ENCODE peak calls at places on chromosomes 1 and 21, in seven cellular contexts. One of them, this sample, is unnamed. For H3K4me1, the result is how much of the 10 kb centered on the place peaks cover.

GRCh38 chr1:223133824-223134435 is 9.1 kb downstream of the TLR5 start:
- DNase-seq in CD4-positive, CD25-positive, alpha-beta regulatory T cell: peak
- DNase-seq in colonic mucosa: peak
- DNase-seq in CD4-positive, alpha-beta memory T cell: peak
- DNase-seq in fibroblast of lung: peak
- DNase-seq in mammary epithelial cell: peak
- DNase-seq in OCI-LY7: peak
- DNase-seq in this sample: peak

GRCh38 chr1:115495603-115496002 is 146.2 kb upstream of the VANGL1 start:
- DNase-seq in colonic mucosa: no peak
- DNase-seq in mammary epithelial cell: no peak
- DNase-seq in CD4-positive, CD25-positive, alpha-beta regulatory T cell: no peak
- DNase-seq in fibroblast of lung: peak
- DNase-seq in CD4-positive, alpha-beta memory T cell: no peak
- DNase-seq in OCI-LY7: no peak
- DNase-seq in this sample: no peak

GRCh38 chr1:37234941-37235418 is 200.7 kb upstream of the GRIK3 start:
- DNase-seq in OCI-LY7: no peak
- DNase-seq in colonic mucosa: no peak
- DNase-seq in CD4-positive, CD25-positive, alpha-beta regulatory T cell: no peak
- DNase-seq in mammary epithelial cell: no peak
- DNase-seq in fibroblast of lung: no peak
- DNase-seq in CD4-positive, alpha-beta memory T cell: no peak
- DNase-seq in this sample: no peak

GRCh38 chr1:19772053-19772452 is 27.7 kb downstream of the TMCO4 start:
- DNase-seq in OCI-LY7: no peak
- DNase-seq in CD4-positive, CD25-positive, alpha-beta regulatory T cell: no peak
- DNase-seq in CD4-positive, alpha-beta memory T cell: no peak
- DNase-seq in colonic mucosa: no peak
- DNase-seq in mammary epithelial cell: no peak
- DNase-seq in fibroblast of lung: no peak
- DNase-seq in this sample: no peak

GRCh38 chr1:107496002-107496401 is 355.2 kb downstream of the NTNG1 start:
- DNase-seq in CD4-positive, alpha-beta memory T cell: no peak
- DNase-seq in OCI-LY7: no peak
- DNase-seq in colonic mucosa: no peak
- DNase-seq in mammary epithelial cell: no peak
- DNase-seq in CD4-positive, CD25-positive, alpha-beta regulatory T cell: no peak
- DNase-seq in fibroblast of lung: no peak
- DNase-seq in this sample: no peak

GRCh38 chr21:42160111-42160949 is 58.6 kb upstream of the ABCG1 start:
- DNase-seq in mammary epithelial cell: no peak
- DNase-seq in CD4-positive, alpha-beta memory T cell: no peak
- DNase-seq in colonic mucosa: no peak
- DNase-seq in OCI-LY7: no peak
- DNase-seq in fibroblast of lung: no peak
- DNase-seq in CD4-positive, CD25-positive, alpha-beta regulatory T cell: no peak
- DNase-seq in this sample: no peak

GRCh38 chr1:3012511-3013291 is 8.6 kb upstream of the ACTRT2 start:
- DNase-seq in fibroblast of lung: peak
- DNase-seq in CD4-positive, alpha-beta memory T cell: no peak
- DNase-seq in CD4-positive, CD25-positive, alpha-beta regulatory T cell: no peak
- DNase-seq in mammary epithelial cell: no peak
- DNase-seq in colonic mucosa: peak
- DNase-seq in OCI-LY7: peak
- DNase-seq in this sample: no peak

GRCh38 chr21:44293551-44294231 is 6.2 kb upstream of the PFKL start:
- DNase-seq in mammary epithelial cell: no peak
- DNase-seq in CD4-positive, alpha-beta memory T cell: peak
- DNase-seq in CD4-positive, CD25-positive, alpha-beta regulatory T cell: no peak
- DNase-seq in OCI-LY7: no peak
- DNase-seq in fibroblast of lung: no peak
- DNase-seq in colonic mucosa: no peak
- DNase-seq in this sample: no peak

GRCh38 chr1:193242000-193242399 is 55.6 kb upstream of the B3GALT2 start:
- DNase-seq in colonic mucosa: no peak
- DNase-seq in CD4-positive, CD25-positive, alpha-beta regulatory T cell: no peak
- DNase-seq in CD4-positive, alpha-beta memory T cell: no peak
- DNase-seq in OCI-LY7: no peak
- DNase-seq in fibroblast of lung: no peak
- DNase-seq in mammary epithelial cell: no peak
- DNase-seq in this sample: no peak

GRCh38 chr1:22131875-22132486 is 10.9 kb downstream of the WNT4 start:
- DNase-seq in colonic mucosa: peak
- DNase-seq in OCI-LY7: peak
- DNase-seq in CD4-positive, alpha-beta memory T cell: peak
- DNase-seq in CD4-positive, CD25-positive, alpha-beta regulatory T cell: peak
- DNase-seq in fibroblast of lung: no peak
- DNase-seq in mammary epithelial cell: peak
- DNase-seq in this sample: peak

GRCh38 chr1:18001725-18002124 is 105.9 kb upstream of the IGSF21 start:
- DNase-seq in CD4-positive, alpha-beta memory T cell: no peak
- DNase-seq in mammary epithelial cell: no peak
- DNase-seq in OCI-LY7: no peak
- DNase-seq in CD4-positive, CD25-positive, alpha-beta regulatory T cell: no peak
- DNase-seq in colonic mucosa: no peak
- DNase-seq in fibroblast of lung: no peak
- DNase-seq in this sample: no peak

GRCh38 chr1:228478326-228478725 is 8.9 kb upstream of the RNF187 start:
- DNase-seq in CD4-positive, CD25-positive, alpha-beta regulatory T cell: no peak
- DNase-seq in colonic mucosa: no peak
- DNase-seq in fibroblast of lung: no peak
- DNase-seq in mammary epithelial cell: no peak
- DNase-seq in CD4-positive, alpha-beta memory T cell: no peak
- DNase-seq in OCI-LY7: no peak
- DNase-seq in this sample: no peak

GRCh38 chr1:212860713-212861581 is 2.9 kb downstream of the FLVCR1 start:
- DNase-seq in colonic mucosa: no peak
- DNase-seq in mammary epithelial cell: peak
- DNase-seq in CD4-positive, alpha-beta memory T cell: no peak
- DNase-seq in CD4-positive, CD25-positive, alpha-beta regulatory T cell: no peak
- DNase-seq in OCI-LY7: no peak
- DNase-seq in fibroblast of lung: peak
- DNase-seq in this sample: no peak

GRCh38 chr1:235059221-235059620 is 69.4 kb downstream of the TOMM20 start:
- DNase-seq in colonic mucosa: no peak
- DNase-seq in mammary epithelial cell: no peak
- DNase-seq in fibroblast of lung: no peak
- DNase-seq in CD4-positive, CD25-positive, alpha-beta regulatory T cell: no peak
- DNase-seq in CD4-positive, alpha-beta memory T cell: no peak
- DNase-seq in OCI-LY7: no peak
- DNase-seq in this sample: no peak

GRCh38 chr1:235275836-235276235 is 52.1 kb downstream of the ARID4B start:
- DNase-seq in fibroblast of lung: no peak
- DNase-seq in mammary epithelial cell: no peak
- DNase-seq in OCI-LY7: peak
- DNase-seq in CD4-positive, CD25-positive, alpha-beta regulatory T cell: no peak
- DNase-seq in CD4-positive, alpha-beta memory T cell: no peak
- DNase-seq in colonic mucosa: no peak
- DNase-seq in this sample: no peak

GRCh38 chr1:114152211-114153050 is 1.2 kb downstream of the SYT6 start:
- DNase-seq in CD4-positive, alpha-beta memory T cell: peak
- DNase-seq in OCI-LY7: no peak
- DNase-seq in mammary epithelial cell: peak
- DNase-seq in colonic mucosa: no peak
- DNase-seq in CD4-positive, CD25-positive, alpha-beta regulatory T cell: no peak
- DNase-seq in fibroblast of lung: peak
- DNase-seq in this sample: no peak

GRCh38 chr1:183218981-183219621 is 33.0 kb downstream of the LAMC2 start:
- DNase-seq in fibroblast of lung: no peak
- DNase-seq in CD4-positive, CD25-positive, alpha-beta regulatory T cell: no peak
- DNase-seq in colonic mucosa: peak
- DNase-seq in mammary epithelial cell: no peak
- DNase-seq in OCI-LY7: peak
- DNase-seq in CD4-positive, alpha-beta memory T cell: peak
- DNase-seq in this sample: peak

GRCh38 chr1:165635329-165635728 is 4.3 kb downstream of the MGST3 start:
- DNase-seq in colonic mucosa: no peak
- DNase-seq in fibroblast of lung: no peak
- DNase-seq in mammary epithelial cell: no peak
- DNase-seq in CD4-positive, CD25-positive, alpha-beta regulatory T cell: no peak
- DNase-seq in CD4-positive, alpha-beta memory T cell: no peak
- DNase-seq in OCI-LY7: peak
- DNase-seq in this sample: no peak

GRCh38 chr1:24635195-24635843 is 7.8 kb upstream of the SRRM1 start:
- DNase-seq in CD4-positive, CD25-positive, alpha-beta regulatory T cell: no peak
- DNase-seq in colonic mucosa: no peak
- DNase-seq in fibroblast of lung: peak
- DNase-seq in CD4-positive, alpha-beta memory T cell: peak
- DNase-seq in OCI-LY7: peak
- DNase-seq in mammary epithelial cell: peak
- DNase-seq in this sample: peak

GRCh38 chr1:97820470-97821188 is 100.2 kb downstream of the DPYD start:
- DNase-seq in mammary epithelial cell: peak
- DNase-seq in CD4-positive, CD25-positive, alpha-beta regulatory T cell: no peak
- DNase-seq in OCI-LY7: peak
- DNase-seq in CD4-positive, alpha-beta memory T cell: no peak
- DNase-seq in colonic mucosa: no peak
- DNase-seq in fibroblast of lung: peak
- DNase-seq in this sample: no peak

GRCh38 chr1:1628656-1629429 is 3.1 kb upstream of the MMP23B start:
- DNase-seq in OCI-LY7: peak
- DNase-seq in CD4-positive, alpha-beta memory T cell: peak
- DNase-seq in colonic mucosa: no peak
- DNase-seq in CD4-positive, CD25-positive, alpha-beta regulatory T cell: no peak
- DNase-seq in mammary epithelial cell: no peak
- DNase-seq in fibroblast of lung: no peak
- DNase-seq in this sample: peak

GRCh38 chr1:9728451-9729295 is 77.1 kb downstream of the PIK3CD start:
- DNase-seq in CD4-positive, CD25-positive, alpha-beta regulatory T cell: peak
- DNase-seq in CD4-positive, alpha-beta memory T cell: peak
- DNase-seq in colonic mucosa: no peak
- DNase-seq in OCI-LY7: no peak
- DNase-seq in mammary epithelial cell: no peak
- DNase-seq in fibroblast of lung: no peak
- DNase-seq in this sample: peak

GRCh38 chr1:160211010-160211790 is 6.0 kb downstream of the PEA15 start:
- DNase-seq in colonic mucosa: no peak
- DNase-seq in fibroblast of lung: peak
- DNase-seq in OCI-LY7: no peak
- DNase-seq in mammary epithelial cell: no peak
- DNase-seq in CD4-positive, CD25-positive, alpha-beta regulatory T cell: no peak
- DNase-seq in CD4-positive, alpha-beta memory T cell: no peak
- DNase-seq in this sample: no peak

DNA sequence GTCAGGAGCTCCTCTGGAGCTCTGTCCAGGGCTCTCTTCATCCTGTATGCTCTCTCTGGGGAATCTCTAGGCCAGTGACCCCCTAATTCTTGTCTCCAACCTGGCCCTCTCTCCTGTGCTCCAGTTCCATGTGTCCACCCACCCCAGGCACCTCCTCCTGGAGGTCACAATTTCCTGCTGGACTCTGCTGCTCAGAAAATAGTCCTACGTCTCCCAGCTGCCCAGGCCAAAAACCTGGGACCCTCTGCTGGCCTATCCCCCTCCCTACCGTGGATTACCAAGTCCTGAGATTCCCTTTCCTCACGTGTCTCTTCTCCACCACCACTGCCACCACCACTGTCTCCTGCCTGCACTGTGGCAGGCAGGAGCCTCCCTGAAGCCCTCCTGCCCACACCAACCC is 11.7 kb downstream of the NES start:
- DNase-seq in CD4-positive, CD25-positive, alpha-beta regulatory T cell: no peak
- DNase-seq in OCI-LY7: no peak
- DNase-seq in mammary epithelial cell: no peak
- DNase-seq in fibroblast of lung: no peak
- DNase-seq in CD4-positive, alpha-beta memory T cell: no peak
- DNase-seq in colonic mucosa: no peak
- DNase-seq in this sample: no peak
- H3K4me1 ChIP-seq in CD4-positive, CD25-positive, alpha-beta regulatory T cell: under half
- H3K4me1 ChIP-seq in OCI-LY7: half or more
- H3K4me1 ChIP-seq in mammary epithelial cell: under half
- H3K4me1 ChIP-seq in fibroblast of lung: half or more
- H3K4me1 ChIP-seq in CD4-positive, alpha-beta memory T cell: under half
- H3K4me1 ChIP-seq in colonic mucosa: under half
- H3K4me1 ChIP-seq in this sample: under half

GRCh38 chr21:38384246-38384576 is 114.1 kb downstream of the ERG start:
- DNase-seq in OCI-LY7: no peak
- DNase-seq in fibroblast of lung: no peak
- DNase-seq in CD4-positive, alpha-beta memory T cell: no peak
- DNase-seq in mammary epithelial cell: no peak
- DNase-seq in colonic mucosa: no peak
- DNase-seq in CD4-positive, CD25-positive, alpha-beta regulatory T cell: no peak
- DNase-seq in this sample: no peak
- H3K27ac ChIP-seq in OCI-LY7: no peak
- H3K27ac ChIP-seq in fibroblast of lung: no peak
- H3K27ac ChIP-seq in CD4-positive, alpha-beta memory T cell: no peak
- H3K27ac ChIP-seq in mammary epithelial cell: no peak
- H3K27ac ChIP-seq in colonic mucosa: no peak
- H3K27ac ChIP-seq in CD4-positive, CD25-positive, alpha-beta regulatory T cell: no peak
- H3K27ac ChIP-seq in this sample: no peak

GRCh38 chr1:147580609-147581008 is 39.3 kb downstream of the BCL9 start:
- DNase-seq in mammary epithelial cell: no peak
- DNase-seq in fibroblast of lung: no peak
- DNase-seq in CD4-positive, alpha-beta memory T cell: no peak
- DNase-seq in CD4-positive, CD25-positive, alpha-beta regulatory T cell: no peak
- DNase-seq in colonic mucosa: no peak
- DNase-seq in OCI-LY7: no peak
- DNase-seq in this sample: no peak
- H3K4me3 ChIP-seq in mammary epithelial cell: no peak
- H3K4me3 ChIP-seq in fibroblast of lung: no peak
- H3K4me3 ChIP-seq in CD4-positive, alpha-beta memory T cell: no peak
- H3K4me3 ChIP-seq in CD4-positive, CD25-positive, alpha-beta regulatory T cell: peak
- H3K4me3 ChIP-seq in colonic mucosa: no peak
- H3K4me3 ChIP-seq in OCI-LY7: no peak
- H3K4me3 ChIP-seq in this sample: no peak

GRCh38 chr1:54051936-54052469 is 1.0 kb downstream of the TMEM59 start:
- DNase-seq in OCI-LY7: peak
- DNase-seq in mammary epithelial cell: peak
- DNase-seq in colonic mucosa: peak
- DNase-seq in CD4-positive, alpha-beta memory T cell: no peak
- DNase-seq in fibroblast of lung: peak
- DNase-seq in CD4-positive, CD25-positive, alpha-beta regulatory T cell: no peak
- DNase-seq in this sample: no peak
- H3K4me1 ChIP-seq in OCI-LY7: under half
- H3K4me1 ChIP-seq in mammary epithelial cell: under half
- H3K4me1 ChIP-seq in colonic mucosa: under half
- H3K4me1 ChIP-seq in CD4-positive, alpha-beta memory T cell: half or more
- H3K4me1 ChIP-seq in fibroblast of lung: under half
- H3K4me1 ChIP-seq in CD4-positive, CD25-positive, alpha-beta regulatory T cell: half or more
- H3K4me1 ChIP-seq in this sample: half or more

GRCh38 chr1:169528214-169529067 is 42.7 kb upstream of the SLC19A2 start:
- DNase-seq in colonic mucosa: no peak
- DNase-seq in mammary epithelial cell: no peak
- DNase-seq in fibroblast of lung: no peak
- DNase-seq in CD4-positive, CD25-positive, alpha-beta regulatory T cell: no peak
- DNase-seq in OCI-LY7: no peak
- DNase-seq in CD4-positive, alpha-beta memory T cell: no peak
- DNase-seq in this sample: no peak
- H3K27ac ChIP-seq in colonic mucosa: peak
- H3K27ac ChIP-seq in mammary epithelial cell: peak
- H3K27ac ChIP-seq in fibroblast of lung: no peak
- H3K27ac ChIP-seq in CD4-positive, CD25-positive, alpha-beta regulatory T cell: no peak
- H3K27ac ChIP-seq in OCI-LY7: no peak
- H3K27ac ChIP-seq in CD4-positive, alpha-beta memory T cell: no peak
- H3K27ac ChIP-seq in this sample: no peak